ENCODE peak calls at places on chromosome 14, in nine cellular contexts. X is activated B cell treated with CpG ODN at 0.5 μM for 24 hours; C is GM23338; M is tibial nerve; A is T1000; B is NCI-H2081; V is activated naive CD4-positive, alpha-beta T cell treated with Interleukin-2 at 50 U/mL for 16 hours; U is GM12891; G is glomerular endothelial cell. E is an unnamed sample.

GRCh38 chr14:31263485-31264133 is 56.0 kb upstream of the HECTD1 start:
- DNase-seq in M (no peak), C (no peak), G (peak), U (no peak), V (no peak), X (no peak), A (peak), B (no peak), E (peak)

GRCh38 chr14:60691383-60692113 is 32.6 kb downstream of the SIX4 start:
- DNase-seq in A (no peak), G (no peak), C (no peak), U (no peak), B (no peak), M (no peak), V (no peak), X (no peak), E (no peak)

GRCh38 chr14:58663494-58664111 is 25.8 kb downstream of the DACT1 start:
- DNase-seq in M (no peak), C (peak), A (no peak), G (no peak), U (no peak), X (no peak), B (peak), V (no peak), E (no peak)

GRCh38 chr14:72420749-72421452 is 473.0 kb downstream of the DPF3 start:
- DNase-seq in M (peak), X (peak), U (no peak), C (peak), B (peak), G (peak), A (peak), V (peak), E (no peak)

GRCh38 chr14:32407170-32407569 is 78.1 kb downstream of the AKAP6 start:
- DNase-seq in G (no peak), U (no peak), X (no peak), A (no peak), B (no peak), V (no peak), M (no peak), C (no peak), E (no peak)

GRCh38 chr14:47567273-47567672 is 108.1 kb downstream of the MDGA2 start:
- DNase-seq in U (no peak), G (no peak), V (no peak), X (no peak), M (no peak), B (no peak), C (no peak), A (no peak), E (no peak)

GRCh38 chr14:60656755-60657608 is 7.7 kb upstream of the SIX1 start:
- DNase-seq in M (no peak), V (no peak), X (peak), B (peak), C (peak), U (peak), G (no peak), A (no peak), E (peak)

GRCh38 chr14:52906141-52906601 is 44.7 kb downstream of the FERMT2 start:
- DNase-seq in X (no peak), M (no peak), U (no peak), A (no peak), B (no peak), C (no peak), G (no peak), V (no peak), E (no peak)

GRCh38 chr14:44979273-44979672 is 17.3 kb downstream of the TOGARAM1 start:
- DNase-seq in U (no peak), X (no peak), G (no peak), V (no peak), B (no peak), A (no peak), C (no peak), M (no peak), E (no peak)

GRCh38 chr14:100417466-100417865 is 94.3 kb downstream of the SLC25A47 start:
- DNase-seq in C (peak), M (no peak), X (no peak), U (no peak), V (no peak), B (no peak), A (peak), G (no peak), E (no peak)

GRCh38 chr14:105857223-105857815 is 330.9 kb downstream of the TMEM121 start:
- DNase-seq in V (no peak), B (no peak), M (peak), C (no peak), X (no peak), G (no peak), A (no peak), U (peak), E (peak)

GRCh38 chr14:103544627-103545218 is 15.7 kb downstream of the TRMT61A start:
- DNase-seq in X (no peak), B (no peak), M (no peak), G (no peak), A (no peak), V (no peak), U (no peak), C (no peak), E (no peak)

GRCh38 chr14:91154851-91155625 is 41.2 kb downstream of the DGLUCY start:
- DNase-seq in B (peak), U (no peak), V (peak), C (no peak), A (no peak), M (no peak), X (no peak), G (no peak), E (no peak)

GRCh38 chr14:76640923-76641395 is 120.3 kb upstream of the VASH1 start:
- DNase-seq in C (no peak), V (no peak), G (no peak), A (no peak), B (peak), U (no peak), M (no peak), X (no peak), E (no peak)

GRCh38 chr14:76682367-76682766 is 78.9 kb upstream of the VASH1 start:
- DNase-seq in G (no peak), V (no peak), C (no peak), X (no peak), M (no peak), U (no peak), A (no peak), B (no peak), E (no peak)

GRCh38 chr14:87494010-87494409 is 499.0 kb downstream of the GALC start:
- DNase-seq in U (no peak), G (no peak), V (no peak), C (peak), A (no peak), B (no peak), M (no peak), X (no peak), E (no peak)

GRCh38 chr14:36271939-36272907 is 48.2 kb downstream of the MBIP start:
- DNase-seq in B (no peak), C (peak), A (no peak), X (no peak), V (peak), U (no peak), M (no peak), G (no peak), E (peak)

GRCh38 chr14:57487771-57488170 is 5.9 kb downstream of the CCDC198 start:
- DNase-seq in X (no peak), V (no peak), B (no peak), A (no peak), U (no peak), M (no peak), G (no peak), C (no peak), E (no peak)

GRCh38 chr14:23365353-23366162 is 586 bp upstream of the EFS start:
- DNase-seq in X (no peak), M (no peak), C (peak), U (no peak), B (no peak), V (no peak), G (no peak), A (no peak), E (peak)

GRCh38 chr14:101216725-101217463 is 313.4 kb upstream of the RTL1 start:
- DNase-seq in V (no peak), B (no peak), U (no peak), A (no peak), M (no peak), G (no peak), C (no peak), X (no peak), E (no peak)

GRCh38 chr14:20606190-20606901 is 15.2 kb upstream of the RNASE12 start:
- DNase-seq in X (no peak), A (no peak), G (no peak), V (no peak), B (peak), U (no peak), M (no peak), C (peak), E (peak)

GRCh38 chr14:31241450-31242114 is 34.0 kb upstream of the HECTD1 start:
- DNase-seq in G (no peak), B (no peak), X (no peak), U (no peak), M (no peak), A (no peak), C (no peak), V (no peak), E (no peak)

E was measured in upper lobe of left lung.